ENCODE peak calls at places on chromosomes 4 and X, in five cellular contexts. F is HepG2, S is esophagus squamous epithelium, G is upper lobe of right lung, B is transverse colon. O is an unnamed sample.
A peak's percentile ranks its signal among the peaks of the same experiment; 100 is the strongest.

GRCh38 chr4:114043116-114043515 is 63.7 kb upstream of the ARSJ start:
- DNase-seq in F (no peak), S (no peak), G (no peak), B (no peak), O (no peak)

GRCh38 chrX:10509397-10509796 is 111.0 kb downstream of the MID1 start:
- DNase-seq in F (no peak), S (no peak), G (no peak), B (no peak), O (no peak)

GRCh38 chr4:125322363-125322730 is 7.6 kb downstream of the FAT4 start:
- DNase-seq in F (no peak), S (no peak), G (no peak), B (no peak), O (no peak)

GRCh38 chr4:69120869-69121268 is 24.6 kb downstream of the UGT2B7 start:
- DNase-seq in F (no peak), S (no peak), G (no peak), B (no peak), O (no peak)

GRCh38 chr4:87092389-87093141 is 127.9 kb downstream of the KLHL8 start:
- DNase-seq in F (peak; percentile 62), S (no peak), G (peak; percentile 89), B (peak; percentile 77), O (no peak)

GRCh38 chr4:25654031-25654970 is 1.4 kb upstream of the SLC34A2 start:
- DNase-seq in F (no peak), S (no peak), G (peak; percentile 75), B (no peak), O (no peak)

GRCh38 chrX:22674947-22675346 is 324.8 kb upstream of the DDX53 start:
- DNase-seq in F (no peak), S (no peak), G (no peak), B (no peak), O (no peak)

GRCh38 chr4:10682397-10682796 is 2.2 kb downstream of the CLNK start:
- DNase-seq in F (no peak), S (no peak), G (no peak), B (no peak), O (no peak)

GRCh38 chr4:111492501-111492900 is 652.8 kb upstream of the FAM241A start:
- DNase-seq in F (no peak), S (no peak), G (no peak), B (no peak), O (no peak)

GRCh38 chrX:8820910-8821527 is 19.8 kb upstream of the FAM9A start:
- DNase-seq in F (no peak), S (no peak), G (no peak), B (no peak), O (no peak)

GRCh38 chr4:10619220-10619619 is 65.3 kb downstream of the CLNK start:
- DNase-seq in F (no peak), S (no peak), G (no peak), B (peak; percentile 13), O (no peak)

GRCh38 chr4:152486414-152487389 is 49.2 kb downstream of the FBXW7 start:
- DNase-seq in F (peak; percentile 73), S (no peak), G (no peak), B (no peak), O (no peak)

GRCh38 chr4:99202536-99202935 is 16.5 kb downstream of the ADH6 start:
- DNase-seq in F (no peak), S (no peak), G (no peak), B (no peak), O (no peak)

GRCh38 chrX:38754102-38754790 is 47.0 kb upstream of the MID1IP1 start:
- DNase-seq in F (peak; percentile 19), S (no peak), G (no peak), B (no peak), O (no peak)

GRCh38 chr4:71270901-71271300 is 67.9 kb upstream of the SLC4A4 start:
- DNase-seq in F (peak; percentile 29), S (no peak), G (no peak), B (peak; percentile 28), O (no peak)

GRCh38 chr4:167111622-167112021 is 122.7 kb downstream of the SPOCK3 start:
- DNase-seq in F (no peak), S (no peak), G (no peak), B (no peak), O (no peak)

GRCh38 chr4:128853741-128854140 is 44.2 kb downstream of the JADE1 start:
- DNase-seq in F (no peak), S (no peak), G (no peak), B (no peak), O (no peak)

GRCh38 chr4:101762025-101762424 is 28.5 kb upstream of the BANK1 start:
- DNase-seq in F (no peak), S (no peak), G (no peak), B (no peak), O (no peak)

GRCh38 chrX:154750301-154751120 is at the start of gene GAB3:
- DNase-seq in F (no peak), S (no peak), G (peak; percentile 75), B (peak; percentile 46), O (peak; percentile 66)

GRCh38 chrX:154749856-154750255 is 1.0 kb downstream of the GAB3 start:
- DNase-seq in F (no peak), S (no peak), G (no peak), B (no peak), O (no peak)

GRCh38 chrX:154751669-154752271 is 893 bp upstream of the GAB3 start:
- DNase-seq in F (no peak), S (no peak), G (no peak), B (no peak), O (no peak)

GRCh38 chrX:154748712-154749339 is 2.1 kb downstream of the GAB3 start:
- DNase-seq in F (peak; percentile 32), S (no peak), G (no peak), B (no peak), O (no peak)

DNA sequence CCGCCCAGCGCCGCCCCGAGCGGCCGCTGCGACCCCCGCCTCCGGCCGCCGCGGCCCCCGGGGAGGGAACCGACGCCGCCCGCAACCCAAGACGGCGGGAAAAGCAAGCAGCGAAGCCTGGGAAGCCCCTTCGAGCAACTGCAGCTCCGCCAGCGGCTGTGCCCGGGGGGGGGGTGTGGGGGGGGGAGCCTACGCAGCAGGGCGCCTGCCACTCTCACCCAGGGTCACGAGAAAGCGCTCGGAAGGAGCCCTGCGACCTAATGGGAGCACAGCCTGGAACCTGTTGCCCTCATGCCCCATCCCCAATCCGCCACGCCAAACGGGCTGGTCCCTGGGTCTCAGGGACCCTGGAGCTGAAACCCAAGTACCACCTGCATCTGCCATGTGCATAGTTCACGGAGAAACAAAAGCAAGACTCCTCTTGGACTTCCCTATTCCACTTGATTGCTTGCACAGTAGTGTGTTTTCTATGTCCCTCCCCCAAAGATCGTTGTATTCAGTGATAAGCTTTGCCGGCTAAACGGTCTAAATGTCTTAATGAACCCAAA is 318 bp upstream of the GAB3 start:
- DNase-seq in F (no peak), S (no peak), G (peak; percentile 68), B (no peak), O (no peak)
- H3K27ac ChIP-seq in F (no peak overlapping the region), S (peak overlapping the region; percentile 66), G (peak overlapping the region; percentile 87), B (peak overlapping the region; percentile 78), O (no peak overlapping the region)

GRCh38 chr4:136691607-136692006 is 840.7 kb downstream of the PCDH18 start:
- DNase-seq in F (no peak), S (no peak), G (no peak), B (no peak), O (no peak)
- H3K4me1 ChIP-seq in F (no peaks in the 10 kb centered on the region), S (no peaks in the 10 kb centered on the region), G (no peaks in the 10 kb centered on the region), B (peaks cover 12% of the 10 kb centered on the region), O (no peaks in the 10 kb centered on the region)

GRCh38 chr4:6939761-6940743 is 30.4 kb downstream of the TBC1D14 start:
- DNase-seq in F (no peak), S (no peak), G (no peak), B (no peak), O (no peak)

GRCh38 chr4:6941796-6942195 is 32.2 kb downstream of the TBC1D14 start:
- DNase-seq in F (no peak), S (no peak), G (no peak), B (no peak), O (no peak)

GRCh38 chr4:6942238-6942800 is 32.7 kb downstream of the TBC1D14 start:
- DNase-seq in F (no peak), S (no peak), G (no peak), B (no peak), O (no peak)

GRCh38 chr4:6938758-6939201 is 29.2 kb downstream of the TBC1D14 start:
- DNase-seq in F (no peak), S (no peak), G (peak; percentile 79), B (no peak), O (no peak)

GRCh38 chr4:6940744-6941137 is 31.1 kb downstream of the TBC1D14 start:
- DNase-seq in F (no peak), S (no peak), G (no peak), B (no peak), O (no peak)
- H3K27ac ChIP-seq in F (no peak overlapping the region), S (peak overlapping the region; percentile 62), G (no peak overlapping the region), B (peak overlapping the region; percentile 89), O (peak overlapping the region; percentile 81)

GRCh38 chr4:8392591-8393190 is 47.8 kb downstream of the ACOX3 start:
- DNase-seq in F (no peak), S (no peak), G (no peak), B (no peak), O (no peak)
- H3K4me1 ChIP-seq in F (no peaks in the 10 kb centered on the region), S (no peaks in the 10 kb centered on the region), G (peaks cover 17% of the 10 kb centered on the region), B (peaks cover 32% of the 10 kb centered on the region), O (peaks cover 19% of the 10 kb centered on the region)

O was measured in suprapubic skin.